ENCODE peak calls at places on chromosome 11, in four cellular contexts. One of them, this sample, is unnamed.

GRCh38 chr11:111069076-111069475 is 176.4 kb upstream of the POU2AF2 start:
- DNase-seq in H1: peak; percentile 23
- DNase-seq in HepG2: peak; percentile 45
- DNase-seq in K562: no peak
- DNase-seq in this sample: peak; percentile 57

GRCh38 chr11:843086-843704 is 543 bp downstream of the TSPAN4 start:
- DNase-seq in HepG2: no peak
- DNase-seq in K562: no peak
- DNase-seq in H1: no peak
- DNase-seq in this sample: peak; percentile 30

GRCh38 chr11:96154802-96155520 is 188.0 kb downstream of the MAML2 start:
- DNase-seq in K562: no peak
- DNase-seq in H1: no peak
- DNase-seq in HepG2: no peak
- DNase-seq in this sample: no peak

GRCh38 chr11:46888636-46889035 is 29.7 kb downstream of the LRP4 start:
- DNase-seq in HepG2: no peak
- DNase-seq in H1: no peak
- DNase-seq in K562: no peak
- DNase-seq in this sample: no peak

GRCh38 chr11:83583953-83584352 is 297.8 kb upstream of the CCDC90B start:
- DNase-seq in H1: no peak
- DNase-seq in K562: no peak
- DNase-seq in HepG2: no peak
- DNase-seq in this sample: no peak

GRCh38 chr11:76263657-76264056 is 57.4 kb upstream of the WNT11 start:
- DNase-seq in H1: no peak
- DNase-seq in HepG2: no peak
- DNase-seq in K562: no peak
- DNase-seq in this sample: no peak

GRCh38 chr11:85955531-85955930 is 100.3 kb downstream of the CCDC83 start:
- DNase-seq in K562: no peak
- DNase-seq in HepG2: no peak
- DNase-seq in H1: no peak
- DNase-seq in this sample: no peak

GRCh38 chr11:32428665-32429293 is 6.6 kb downstream of the WT1 start:
- DNase-seq in K562: no peak
- DNase-seq in H1: no peak
- DNase-seq in HepG2: no peak
- DNase-seq in this sample: no peak

GRCh38 chr11:107857550-107858216 is 904 bp downstream of the SLC35F2 start:
- DNase-seq in K562: peak; percentile 34
- DNase-seq in H1: no peak
- DNase-seq in HepG2: no peak
- DNase-seq in this sample: peak; percentile 53

GRCh38 chr11:16001899-16002426 is 354.4 kb downstream of the SOX6 start:
- DNase-seq in H1: no peak
- DNase-seq in HepG2: peak; percentile 92
- DNase-seq in K562: no peak
- DNase-seq in this sample: peak; percentile 87

DNA sequence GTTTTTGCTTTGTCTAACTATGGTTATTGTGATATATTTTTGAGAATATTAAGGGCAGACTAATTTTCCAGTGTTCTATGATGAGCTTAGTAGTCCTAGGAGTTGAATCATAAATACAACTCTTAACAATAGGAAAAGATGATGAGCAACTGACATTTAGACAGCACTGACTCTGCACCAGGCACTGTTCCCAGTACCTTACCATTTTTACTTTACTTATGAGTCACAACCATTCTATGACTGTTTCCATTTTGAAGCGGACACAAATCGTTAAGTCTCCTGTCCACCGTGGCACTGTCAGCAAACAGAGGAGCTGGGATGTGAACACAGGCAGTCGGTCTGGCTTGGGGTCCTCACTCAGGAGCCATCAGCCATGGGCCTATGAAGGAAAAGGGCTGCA is 3.4 kb upstream of the SCGB2A2 start:
- DNase-seq in H1: no peak
- DNase-seq in K562: no peak
- DNase-seq in HepG2: no peak
- DNase-seq in this sample: peak; percentile 67
- TF ChIP-seq JUN in H1: no peak
- TF ChIP-seq JUN in K562: no peak
- TF ChIP-seq JUN in HepG2: no peak
- TF ChIP-seq JUN in this sample: peak; percentile 24

DNA sequence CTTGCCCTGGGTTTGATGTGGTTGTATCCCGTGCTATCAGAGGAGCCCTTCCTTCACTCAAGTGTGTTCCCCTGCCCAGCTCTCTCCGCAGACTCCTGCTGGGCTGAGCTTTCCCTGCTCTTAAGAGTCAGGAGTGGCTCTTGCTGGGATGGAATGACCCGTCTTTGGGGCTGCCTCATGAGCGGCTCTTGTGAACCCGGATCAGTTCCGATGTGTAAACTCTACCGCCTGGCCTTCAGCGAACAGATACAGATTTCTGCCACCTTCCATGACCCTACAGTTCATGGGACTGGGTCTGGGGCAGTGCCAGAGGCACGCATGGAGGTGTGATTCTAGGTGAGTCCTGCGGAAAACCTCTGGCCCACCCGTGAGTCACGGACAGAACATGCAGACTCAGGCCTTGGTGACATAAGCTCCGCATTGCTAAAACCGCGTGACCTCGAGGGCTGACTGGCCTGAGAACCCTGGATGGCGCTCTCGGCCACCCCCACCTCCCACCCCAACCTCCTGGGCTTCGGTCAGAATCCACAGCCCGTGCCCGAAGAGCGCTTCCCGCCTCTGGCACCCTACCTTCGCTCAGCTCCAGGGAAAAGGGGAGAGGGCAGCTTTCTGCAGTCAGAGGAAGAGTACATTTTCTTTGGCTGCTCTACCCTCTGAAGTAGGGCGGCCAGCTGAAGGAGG is 1.3 kb upstream of the ZBTB16 start:
- DNase-seq in H1: no peak
- DNase-seq in K562: no peak
- DNase-seq in HepG2: no peak
- DNase-seq in this sample: no peak
- H2AFZ ChIP-seq in H1: peak overlapping the region; percentile 23
- H2AFZ ChIP-seq in K562: no peak overlapping the region
- H2AFZ ChIP-seq in HepG2: no peak overlapping the region
- H2AFZ ChIP-seq in this sample: no peak overlapping the region

DNA sequence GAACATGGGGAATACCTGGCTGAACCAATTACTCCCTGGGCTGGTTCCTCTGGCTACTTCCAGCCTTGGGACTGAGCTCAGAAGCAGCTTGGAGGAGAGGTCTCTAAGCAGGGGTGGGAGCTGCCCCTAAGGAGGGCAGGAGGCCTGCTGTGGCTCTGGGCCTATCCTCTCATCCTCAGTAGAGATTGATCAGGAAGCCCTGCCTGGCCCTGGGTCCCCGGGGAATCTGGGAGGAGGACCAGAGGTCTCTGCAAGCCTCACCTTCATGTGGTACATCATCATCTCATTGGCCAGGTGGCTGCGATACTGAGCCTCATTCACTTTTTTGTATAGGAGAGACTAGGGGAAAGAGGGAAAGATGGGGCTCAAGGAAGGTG is 91.1 kb downstream of the PDE2A start:
- DNase-seq in HepG2: no peak
- DNase-seq in H1: no peak
- DNase-seq in K562: no peak
- DNase-seq in this sample: no peak
- TF ChIP-seq JUN in HepG2: no peak
- TF ChIP-seq JUN in H1: no peak
- TF ChIP-seq JUN in K562: no peak
- TF ChIP-seq JUN in this sample: no peak

DNA sequence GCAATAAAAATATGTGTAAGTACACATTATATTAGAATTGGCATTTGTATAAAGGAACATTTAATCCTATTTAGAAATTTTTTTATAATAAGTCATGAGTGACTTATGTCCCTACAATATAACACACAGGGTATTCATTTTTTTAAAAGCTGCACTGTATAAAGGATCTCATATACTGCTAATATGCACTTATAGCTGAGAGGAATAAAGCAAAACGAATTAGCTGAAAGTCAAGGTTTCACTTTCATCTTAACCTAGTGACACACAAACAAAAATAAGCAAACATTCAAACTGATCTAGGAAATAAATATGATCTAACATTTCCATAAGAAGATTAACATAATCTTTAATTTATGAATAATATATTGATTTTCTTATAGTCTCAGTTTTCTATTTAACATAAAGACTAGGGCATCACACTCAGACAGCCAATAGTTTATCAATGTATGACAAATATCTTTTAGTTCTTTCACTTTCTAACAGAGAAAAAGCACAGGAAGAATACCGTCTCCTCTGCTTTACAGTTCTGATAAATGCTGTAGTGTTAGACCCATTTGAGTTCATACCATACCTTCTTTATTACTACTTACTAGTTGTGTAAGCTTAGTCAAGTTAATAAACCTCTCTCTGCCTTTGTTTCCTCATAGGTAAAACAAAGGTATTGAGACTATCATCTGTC is 42.9 kb downstream of the DCDC1 start:
- DNase-seq in K562: no peak
- DNase-seq in HepG2: no peak
- DNase-seq in H1: no peak
- DNase-seq in this sample: no peak
- H2AFZ ChIP-seq in K562: peak overlapping the region; percentile 14
- H2AFZ ChIP-seq in HepG2: no peak overlapping the region
- H2AFZ ChIP-seq in H1: peak overlapping the region; percentile 5
- H2AFZ ChIP-seq in this sample: no peak overlapping the region

GRCh38 chr11:17230867-17231851 is 23.4 kb upstream of the PIK3C2A start:
- DNase-seq in H1: no peak
- DNase-seq in HepG2: no peak
- DNase-seq in K562: no peak
- DNase-seq in this sample: no peak
- TF ChIP-seq JUN in H1: no peak
- TF ChIP-seq JUN in HepG2: no peak
- TF ChIP-seq JUN in K562: no peak
- TF ChIP-seq JUN in this sample: no peak

DNA sequence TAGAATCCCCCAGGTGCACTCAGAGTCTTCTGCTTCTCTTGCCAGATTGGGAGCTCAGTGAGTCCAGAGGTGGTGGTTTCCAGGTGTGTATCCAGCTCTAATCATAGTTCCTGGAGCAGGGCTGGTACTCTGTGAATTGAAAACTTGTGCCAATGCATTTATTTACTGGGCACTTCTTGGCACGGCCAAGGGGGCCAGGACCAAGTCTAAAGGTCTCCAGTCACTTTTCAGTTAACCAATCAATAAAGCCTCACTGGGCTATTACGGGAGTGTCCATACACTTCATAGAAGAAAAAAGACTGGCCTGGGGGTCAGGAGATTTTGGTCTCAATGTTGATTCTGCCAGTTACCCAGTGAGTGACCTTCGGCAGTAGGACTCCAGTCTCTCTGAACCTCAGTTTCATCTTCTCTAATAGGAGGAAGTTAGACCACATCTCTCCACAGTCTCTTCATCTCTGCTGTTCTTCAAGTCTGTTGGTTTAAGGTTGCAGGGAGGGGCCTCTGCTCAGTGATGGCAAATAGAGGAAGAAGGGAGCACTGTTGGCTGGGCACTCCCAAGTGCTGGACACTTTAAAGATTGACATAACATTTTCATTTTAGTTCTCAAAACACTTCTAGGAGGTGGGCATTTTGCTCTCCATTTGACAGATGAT is 188.5 kb upstream of the E2F8 start:
- DNase-seq in HepG2: no peak
- DNase-seq in H1: no peak
- DNase-seq in K562: no peak
- DNase-seq in this sample: no peak
- H2AFZ ChIP-seq in HepG2: no peak overlapping the region
- H2AFZ ChIP-seq in H1: no peak overlapping the region
- H2AFZ ChIP-seq in K562: no peak overlapping the region
- H2AFZ ChIP-seq in this sample: no peak overlapping the region

GRCh38 chr11:61581931-61582330 is 1.1 kb upstream of the SYT7 start:
- DNase-seq in K562: no peak
- DNase-seq in HepG2: no peak
- DNase-seq in H1: no peak
- DNase-seq in this sample: no peak

GRCh38 chr11:61579398-61580291 is 1.2 kb downstream of the SYT7 start:
- DNase-seq in HepG2: no peak
- DNase-seq in H1: no peak
- DNase-seq in K562: no peak
- DNase-seq in this sample: no peak

GRCh38 chr11:61581030-61581928 is at the start of gene SYT7:
- DNase-seq in K562: peak; percentile 95
- DNase-seq in H1: peak; percentile 89
- DNase-seq in HepG2: peak; percentile 87
- DNase-seq in this sample: peak; percentile 94

GRCh38 chr11:61578819-61579218 is 2.1 kb downstream of the SYT7 start:
- DNase-seq in HepG2: no peak
- DNase-seq in H1: no peak
- DNase-seq in K562: no peak
- DNase-seq in this sample: no peak

GRCh38 chr11:61580292-61580888 is 486 bp downstream of the SYT7 start:
- DNase-seq in H1: no peak
- DNase-seq in K562: peak; percentile 17
- DNase-seq in HepG2: no peak
- DNase-seq in this sample: no peak
- TF ChIP-seq JUN in H1: no peak
- TF ChIP-seq JUN in K562: no peak
- TF ChIP-seq JUN in HepG2: no peak
- TF ChIP-seq JUN in this sample: no peak

DNA sequence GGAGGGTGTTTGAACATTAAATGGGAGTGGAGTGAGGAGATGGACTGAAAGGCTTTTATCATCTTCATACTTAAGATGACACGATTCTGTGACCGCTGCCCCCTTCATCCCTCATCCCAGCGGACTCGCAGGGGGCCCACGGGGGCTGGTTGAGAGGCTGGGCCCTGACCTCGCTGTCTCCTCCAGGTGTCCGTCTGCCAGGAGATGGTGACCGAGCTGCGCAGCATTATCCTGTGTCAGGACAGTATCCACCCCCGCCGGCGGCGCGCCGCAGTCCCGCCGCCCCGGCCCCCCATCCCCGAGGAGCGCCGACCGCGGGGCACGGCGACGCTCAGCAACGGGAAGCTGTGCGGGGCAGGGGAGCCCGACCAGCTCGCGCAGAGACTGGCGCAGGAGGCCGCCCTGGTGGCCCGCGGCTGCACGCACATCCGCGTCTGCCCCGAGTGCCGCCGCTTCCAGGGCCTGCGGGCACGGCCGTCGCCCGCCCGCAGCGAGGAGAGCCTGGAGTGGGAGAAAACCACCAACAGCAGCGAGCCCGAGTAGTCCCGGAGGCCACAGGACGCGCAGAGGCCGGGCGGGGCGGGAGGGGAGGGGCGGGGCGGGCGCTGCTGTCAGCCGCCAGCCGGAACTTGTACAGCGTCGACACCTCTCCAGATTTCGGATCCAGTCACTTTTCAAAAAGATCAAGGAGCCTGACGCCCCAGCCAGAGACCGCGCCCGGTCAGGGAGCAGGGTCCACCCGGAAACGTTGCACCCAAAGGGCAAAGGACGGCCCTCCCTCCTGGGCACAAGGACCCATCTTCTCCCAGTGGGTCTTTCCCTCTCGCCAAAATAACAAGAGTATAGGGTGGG is 38.0 kb upstream of the TBCEL start:
- DNase-seq in H1: no peak
- DNase-seq in K562: peak; percentile 4
- DNase-seq in HepG2: peak; percentile 15
- DNase-seq in this sample: peak; percentile 38
- H2AFZ ChIP-seq in H1: no peak overlapping the region
- H2AFZ ChIP-seq in K562: no peak overlapping the region
- H2AFZ ChIP-seq in HepG2: no peak overlapping the region
- H2AFZ ChIP-seq in this sample: peak overlapping the region; percentile 47

GRCh38 chr11:113715882-113716625 is 9.9 kb upstream of the TMPRSS5 start:
- DNase-seq in H1: no peak
- DNase-seq in K562: no peak
- DNase-seq in HepG2: no peak
- DNase-seq in this sample: no peak
- TF ChIP-seq JUN in H1: no peak
- TF ChIP-seq JUN in K562: no peak
- TF ChIP-seq JUN in HepG2: no peak
- TF ChIP-seq JUN in this sample: no peak